ENCODE peak calls at places on chromosomes 6 and 20, in nine cellular contexts. K is astrocyte of the spinal cord, O is tibial artery, A is heart right ventricle, E is psoas muscle, C is A673, T is lower leg skin, J is pancreas, L is cardiac fibroblast. I is an unnamed sample.

GRCh38 chr20:63585616-63586565 is 11.9 kb upstream of the HELZ2 start:
- DNase-seq in K (no peak), O (no peak), A (no peak), E (no peak), C (no peak), T (no peak), J (no peak), L (no peak), I (no peak)

GRCh38 chr20:42567409-42567808 is 622.3 kb downstream of the PTPRT start:
- DNase-seq in K (no peak), O (no peak), A (no peak), E (no peak), C (no peak), T (no peak), J (no peak), L (no peak), I (no peak)

GRCh38 chr6:48144024-48144423 is 33.0 kb upstream of the PTCHD4 start:
- DNase-seq in K (no peak), O (no peak), A (no peak), E (no peak), C (no peak), T (no peak), J (no peak), L (no peak), I (peak; percentile 76)

GRCh38 chr6:9766240-9766915 is 648.5 kb downstream of the TFAP2A start:
- DNase-seq in K (peak; percentile 44), O (no peak), A (no peak), E (no peak), C (peak; percentile 56), T (no peak), J (no peak), L (peak; percentile 11), I (peak; percentile 63)

GRCh38 chr6:157715766-157716171 is 107.3 kb upstream of the SNX9 start:
- DNase-seq in K (peak; percentile 64), O (peak; percentile 90), A (peak; percentile 61), E (peak; percentile 73), C (no peak), T (peak; percentile 93), J (no peak), L (peak; percentile 94), I (peak; percentile 99)

GRCh38 chr6:166168616-166169548 is 1.2 kb upstream of the TBXT start:
- DNase-seq in K (no peak), O (no peak), A (no peak), E (no peak), C (no peak), T (no peak), J (no peak), L (peak; percentile 6), I (no peak)

GRCh38 chr6:43767553-43768505 is 2.2 kb upstream of the VEGFA start:
- DNase-seq in K (no peak), O (peak; percentile 33), A (no peak), E (no peak), C (no peak), T (no peak), J (no peak), L (no peak), I (no peak)

GRCh38 chr6:25113436-25113835 is 165.7 kb upstream of the CARMIL1 start:
- DNase-seq in K (no peak), O (no peak), A (no peak), E (no peak), C (no peak), T (no peak), J (no peak), L (no peak), I (no peak)

GRCh38 chr6:131602913-131603312 is 25.1 kb downstream of the MED23 start:
- DNase-seq in K (peak; percentile 87), O (no peak), A (no peak), E (no peak), C (peak; percentile 9), T (no peak), J (no peak), L (peak; percentile 92), I (peak; percentile 66)

GRCh38 chr20:63520594-63520938 is at the start of gene PPDPF:
- DNase-seq in K (peak; percentile 78), O (peak; percentile 88), A (peak; percentile 89), E (peak; percentile 84), C (peak; percentile 84), T (peak; percentile 96), J (peak; percentile 89), L (peak; percentile 83), I (peak; percentile 77)

GRCh38 chr20:23160536-23161243 is 74.6 kb upstream of the CD93 start:
- DNase-seq in K (no peak), O (no peak), A (no peak), E (no peak), C (no peak), T (peak; percentile 80), J (no peak), L (no peak), I (peak; percentile 55)

GRCh38 chr6:46175446-46175845 is 4.7 kb upstream of the ENPP5 start:
- DNase-seq in K (no peak), O (no peak), A (no peak), E (no peak), C (no peak), T (no peak), J (no peak), L (no peak), I (no peak)

GRCh38 chr20:51641866-51642265 is 99.3 kb upstream of the NFATC2 start:
- DNase-seq in K (no peak), O (no peak), A (no peak), E (no peak), C (no peak), T (no peak), J (no peak), L (no peak), I (no peak)

GRCh38 chr20:6152777-6153176 is 29.9 kb upstream of the FERMT1 start:
- DNase-seq in K (no peak), O (no peak), A (no peak), E (no peak), C (no peak), T (no peak), J (no peak), L (no peak), I (no peak)

GRCh38 chr6:3392930-3393575 is 63.8 kb downstream of the SLC22A23 start:
- DNase-seq in K (no peak), O (no peak), A (no peak), E (no peak), C (no peak), T (no peak), J (no peak), L (no peak), I (no peak)

GRCh38 chr6:38262609-38263008 is 377.1 kb downstream of the BTBD9 start:
- DNase-seq in K (peak; percentile 79), O (no peak), A (no peak), E (no peak), C (no peak), T (no peak), J (no peak), L (peak; percentile 80), I (peak; percentile 52)

DNA sequence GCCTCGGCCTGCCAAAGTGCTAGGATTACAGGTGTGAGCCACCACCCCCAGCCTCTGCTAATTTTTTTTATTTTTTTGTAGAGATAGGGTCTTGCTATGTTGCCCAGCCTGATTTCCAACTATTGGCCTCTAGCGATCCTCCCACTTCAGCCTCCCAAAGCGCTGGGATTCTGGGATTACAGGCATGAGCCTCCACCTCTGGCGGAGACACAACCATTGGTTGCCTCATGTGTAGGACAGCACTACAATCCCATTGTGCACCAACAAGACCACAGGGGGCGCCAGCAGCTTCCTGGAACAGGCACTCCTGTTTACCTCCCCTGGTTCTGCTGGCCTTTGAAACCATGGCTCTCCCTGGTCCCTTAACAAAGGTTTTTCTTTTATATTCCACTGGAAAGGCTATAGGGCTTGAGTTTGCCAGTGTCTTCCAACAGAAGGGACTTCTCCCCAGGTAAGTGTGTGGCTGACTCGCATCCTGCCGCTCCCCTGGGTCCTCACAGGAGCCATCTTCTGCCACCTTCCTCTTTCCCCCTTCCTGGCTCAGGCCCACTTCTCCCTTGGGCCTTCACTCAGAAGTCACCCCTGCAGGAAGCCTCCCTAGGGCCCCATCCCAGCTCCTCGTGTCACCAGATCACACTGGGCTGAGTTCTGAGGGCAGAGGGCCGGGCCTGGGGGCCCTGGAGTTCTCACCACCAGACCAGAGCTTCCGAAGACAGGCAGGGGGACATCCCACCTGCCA is 39.2 kb upstream of the TLDC2 start:
- DNase-seq in K (peak; percentile 47), O (no peak), A (peak; percentile 57), E (peak; percentile 55), C (peak; percentile 82), T (no peak), J (peak; percentile 65), L (peak; percentile 67), I (no peak)
- TF ChIP-seq CTCF in K (peak; percentile 48), O (no peak), A (no peak), E (no peak), C (peak; percentile 78), T (no peak), J (no peak), L (peak; percentile 49), I (peak; percentile 46)

DNA sequence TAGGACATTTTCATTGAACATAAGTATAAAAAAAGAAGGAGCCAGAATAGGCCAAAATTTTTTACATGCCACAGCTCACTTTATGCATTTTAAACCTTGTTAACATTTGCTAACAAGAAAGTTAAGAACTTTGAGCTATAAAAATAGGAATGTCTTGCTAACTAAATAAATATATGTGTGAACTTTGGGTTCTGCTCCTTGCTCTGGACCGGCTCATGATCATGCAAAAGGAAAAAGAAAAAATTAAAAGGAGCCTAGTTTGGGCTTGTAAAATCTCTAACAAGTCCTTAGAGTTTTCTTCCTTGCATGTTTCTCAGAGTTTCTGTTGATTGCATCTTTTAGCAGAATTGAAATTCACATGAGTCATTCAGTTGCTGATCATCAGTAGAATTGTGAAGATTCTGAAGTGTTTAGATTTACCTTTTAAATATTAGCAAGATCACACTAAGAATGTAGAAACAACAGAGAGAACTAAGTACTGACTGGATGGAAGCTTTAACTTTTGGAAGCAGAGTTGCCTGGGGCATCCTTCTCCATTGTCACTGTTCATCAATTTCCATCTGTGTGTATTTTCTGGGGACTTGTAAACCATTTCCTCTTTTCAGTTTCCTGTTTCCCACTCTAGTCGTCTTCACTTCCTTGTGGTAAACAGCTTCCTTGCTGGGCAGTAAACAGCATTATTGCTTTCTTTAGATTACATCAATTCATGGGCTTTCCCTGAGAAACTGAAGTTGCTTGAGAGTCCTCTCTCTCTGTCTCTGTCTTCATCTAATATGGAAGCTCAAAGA is 458.4 kb upstream of the BTBD3 start:
- DNase-seq in K (peak; percentile 22), O (no peak), A (no peak), E (no peak), C (no peak), T (no peak), J (no peak), L (peak; percentile 32), I (peak; percentile 40)
- H3K4me3 ChIP-seq in K (no peak overlapping the region), O (no peak overlapping the region), A (no peak overlapping the region), E (no peak overlapping the region), C (no peak overlapping the region), T (no peak overlapping the region), J (no peak overlapping the region), L (no peak overlapping the region), I (no peak overlapping the region)

DNA sequence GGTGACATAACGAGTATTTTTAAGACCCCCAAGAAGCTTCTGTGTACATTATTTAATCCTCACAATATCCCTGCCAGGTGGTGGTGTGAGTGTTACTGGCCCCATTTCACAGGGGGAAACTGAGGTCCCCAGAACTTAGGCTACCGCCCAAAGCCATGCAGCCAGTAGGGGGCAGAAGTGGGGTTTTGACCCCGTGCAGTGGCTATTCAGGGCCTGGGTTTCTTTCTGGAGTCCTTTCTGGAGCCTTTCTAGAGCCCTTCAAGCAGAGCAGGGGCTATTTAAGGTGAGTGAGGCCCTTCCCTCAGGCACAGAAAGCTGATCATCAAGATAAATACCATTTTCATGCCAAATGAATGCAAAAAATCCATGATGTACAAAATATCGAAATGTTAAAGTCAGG is 59.0 kb downstream of the CTCFL start:
- DNase-seq in K (no peak), O (no peak), A (no peak), E (no peak), C (no peak), T (no peak), J (no peak), L (no peak), I (no peak)
- TF ChIP-seq CTCF in K (peak; percentile 22), O (no peak), A (no peak), E (peak; percentile 10), C (peak; percentile 43), T (no peak), J (no peak), L (peak; percentile 6), I (no peak)

GRCh38 chr6:120924214-120924613 is 410.1 kb downstream of the TBC1D32 start:
- DNase-seq in K (no peak), O (no peak), A (no peak), E (no peak), C (no peak), T (no peak), J (no peak), L (no peak), I (no peak)
- H3K4me3 ChIP-seq in K (no peak overlapping the region), O (no peak overlapping the region), A (no peak overlapping the region), E (no peak overlapping the region), C (no peak overlapping the region), T (no peak overlapping the region), J (no peak overlapping the region), L (no peak overlapping the region), I (no peak overlapping the region)

I was measured in fibroblast of the aortic adventitia.